ENCODE peak calls at places on chromosomes 6 and 20, in seven cellular contexts. Z is fibroblast of pulmonary artery, F is mucosa of descending colon, K is cardiac fibroblast, D is kidney epithelial cell, H is left ventricle myocardium inferior, A is brain microvascular endothelial cell. S is an unnamed sample.

GRCh38 chr6:53887318-53887717 is 92.5 kb downstream of the LRRC1 start:
- DNase-seq in Z (no peak), K (no peak), F (no peak), A (no peak), D (no peak), H (no peak), S (no peak)

GRCh38 chr6:99426454-99426762 is 1.3 kb upstream of the PNISR start:
- DNase-seq in Z (no peak), A (no peak), H (no peak), D (no peak), F (no peak), K (peak), S (peak)

GRCh38 chr6:169893624-169894023 is 142.2 kb downstream of the ERMARD start:
- DNase-seq in A (no peak), Z (no peak), K (no peak), D (no peak), F (no peak), H (no peak), S (no peak)

GRCh38 chr6:104750449-104750848 is 109.3 kb downstream of the HACE1 start:
- DNase-seq in D (no peak), F (no peak), H (no peak), K (no peak), A (no peak), Z (no peak), S (no peak)

GRCh38 chr20:3377644-3378043 is 29.8 kb downstream of the DNAAF9 start:
- DNase-seq in D (no peak), A (no peak), F (no peak), H (no peak), K (no peak), Z (no peak), S (no peak)

GRCh38 chr20:15676815-15677214 is 896.4 kb downstream of the KIF16B start:
- DNase-seq in F (no peak), Z (no peak), A (no peak), H (no peak), D (no peak), K (no peak), S (no peak)

GRCh38 chr6:33324139-33324538 is 6.6 kb upstream of the ZBTB22 start:
- DNase-seq in H (no peak), A (no peak), Z (no peak), K (no peak), D (no peak), F (no peak), S (no peak)

GRCh38 chr6:151413372-151414145 is 22.2 kb upstream of the ZBTB2 start:
- DNase-seq in F (no peak), D (no peak), K (no peak), H (no peak), Z (no peak), A (no peak), S (no peak)

GRCh38 chr20:35979528-35979927 is 11.1 kb downstream of the CNBD2 start:
- DNase-seq in Z (no peak), H (no peak), F (no peak), K (no peak), A (no peak), D (no peak), S (peak)

GRCh38 chr20:62758226-62758912 is 37.9 kb upstream of the MRGBP start:
- DNase-seq in H (no peak), Z (no peak), K (no peak), D (no peak), F (peak), A (no peak), S (no peak)

GRCh38 chr20:7974785-7975435 is 34.7 kb upstream of the HAO1 start:
- DNase-seq in D (no peak), H (no peak), Z (no peak), K (no peak), F (no peak), A (no peak), S (no peak)

GRCh38 chr20:25063981-25064380 is 6.0 kb upstream of the ACSS1 start:
- DNase-seq in K (no peak), A (no peak), H (no peak), Z (no peak), F (peak), D (no peak), S (no peak)

DNA sequence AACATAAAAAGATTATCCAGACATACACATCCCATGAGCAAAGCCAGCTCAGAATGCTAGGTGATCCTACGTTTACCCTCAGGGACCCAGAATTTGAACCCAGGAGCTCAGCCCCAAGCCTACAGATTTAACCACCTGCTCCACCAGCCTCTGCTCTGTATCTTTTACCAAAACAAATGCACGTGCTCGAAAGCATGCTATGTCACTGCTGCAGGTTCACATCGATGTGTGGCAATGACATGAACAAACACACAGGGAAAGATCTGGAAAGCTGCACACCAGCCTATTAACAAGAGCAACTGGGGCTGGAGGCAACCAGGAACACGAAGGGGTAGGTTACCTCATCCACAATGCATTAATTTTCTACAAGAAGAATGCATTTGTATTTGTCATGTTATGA is 32.1 kb downstream of the PREX1 start:
- DNase-seq in H (no peak), D (no peak), K (no peak), Z (no peak), A (no peak), F (no peak), S (no peak)
- H3K4me3 ChIP-seq in H (no peak), D (no peak), K (no peak), Z (no peak), A (no peak), F (no peak), S (no peak)

DNA sequence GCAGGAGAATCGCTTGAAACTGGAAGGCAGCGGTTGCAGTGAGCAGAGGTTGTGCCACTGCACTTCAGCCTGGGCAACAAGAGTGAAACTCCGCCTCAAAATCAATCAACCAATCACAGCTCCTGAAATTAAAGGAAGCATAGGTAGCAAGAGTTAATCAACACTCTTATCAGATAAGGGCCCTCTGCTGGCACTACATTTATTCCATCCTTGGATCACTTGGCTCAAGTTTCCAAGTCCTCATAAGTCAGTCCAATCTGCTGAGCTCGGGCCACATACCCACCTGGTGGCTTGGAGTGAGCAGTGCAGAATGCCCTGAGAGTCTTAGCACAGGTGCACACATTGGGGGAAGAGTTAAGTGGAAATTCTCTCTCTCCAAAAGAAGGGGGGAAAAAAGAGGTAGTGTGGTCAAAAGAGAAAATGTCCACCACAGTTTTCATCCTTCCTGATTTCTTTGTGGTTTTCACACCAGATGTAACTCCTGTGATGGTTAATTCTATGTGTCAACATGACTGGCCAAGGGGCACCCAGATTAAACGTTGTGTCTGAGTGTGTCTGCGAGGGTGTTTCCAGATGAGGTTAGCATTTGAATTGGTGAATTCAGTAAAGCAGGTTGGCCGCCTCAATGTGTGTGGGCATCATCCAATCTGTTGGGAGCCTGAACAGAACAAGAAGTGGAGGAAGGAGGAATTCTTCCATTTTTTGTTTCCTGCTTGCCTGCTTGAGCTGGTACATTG is 14.2 kb upstream of the FAM8A1 start:
- DNase-seq in H (no peak), D (no peak), K (no peak), Z (no peak), F (no peak), A (no peak), S (no peak)
- TF ChIP-seq CTCF in H (no peak), D (peak), K (peak), Z (peak), F (no peak), A (peak), S (no peak)

GRCh38 chr6:133042550-133043120 is 198.5 kb upstream of the EYA4 start:
- DNase-seq in D (no peak), Z (no peak), H (no peak), K (no peak), F (no peak), A (no peak), S (no peak)

GRCh38 chr6:133047706-133048105 is 193.5 kb upstream of the EYA4 start:
- DNase-seq in H (no peak), F (no peak), A (no peak), D (no peak), Z (no peak), K (no peak), S (no peak)

GRCh38 chr6:133046576-133046975 is 194.6 kb upstream of the EYA4 start:
- DNase-seq in D (no peak), A (no peak), Z (no peak), K (no peak), F (no peak), H (no peak), S (no peak)

GRCh38 chr6:133051264-133051663 is 189.9 kb upstream of the EYA4 start:
- DNase-seq in F (no peak), H (no peak), A (no peak), K (no peak), Z (no peak), D (no peak), S (no peak)

GRCh38 chr6:133047065-133047665 is 194.0 kb upstream of the EYA4 start:
- DNase-seq in D (no peak), F (no peak), A (no peak), H (no peak), Z (no peak), K (peak), S (no peak)
- H3K4me3 ChIP-seq in D (no peak), F (no peak), A (no peak), H (no peak), Z (no peak), K (no peak), S (no peak)

GRCh38 chr6:105832358-105832757 is 253.8 kb upstream of the PRDM1 start:
- DNase-seq in A (no peak), K (no peak), F (no peak), Z (no peak), D (no peak), H (no peak), S (peak)

GRCh38 chr6:105836889-105837288 is 249.2 kb upstream of the PRDM1 start:
- DNase-seq in H (no peak), D (peak), F (no peak), Z (no peak), A (no peak), K (no peak), S (peak)

GRCh38 chr6:105836379-105836778 is 249.8 kb upstream of the PRDM1 start:
- DNase-seq in H (no peak), A (no peak), F (no peak), D (no peak), Z (no peak), K (no peak), S (no peak)

GRCh38 chr6:105835373-105835772 is 250.8 kb upstream of the PRDM1 start:
- DNase-seq in H (no peak), Z (peak), A (peak), F (no peak), D (no peak), K (peak), S (peak)

DNA sequence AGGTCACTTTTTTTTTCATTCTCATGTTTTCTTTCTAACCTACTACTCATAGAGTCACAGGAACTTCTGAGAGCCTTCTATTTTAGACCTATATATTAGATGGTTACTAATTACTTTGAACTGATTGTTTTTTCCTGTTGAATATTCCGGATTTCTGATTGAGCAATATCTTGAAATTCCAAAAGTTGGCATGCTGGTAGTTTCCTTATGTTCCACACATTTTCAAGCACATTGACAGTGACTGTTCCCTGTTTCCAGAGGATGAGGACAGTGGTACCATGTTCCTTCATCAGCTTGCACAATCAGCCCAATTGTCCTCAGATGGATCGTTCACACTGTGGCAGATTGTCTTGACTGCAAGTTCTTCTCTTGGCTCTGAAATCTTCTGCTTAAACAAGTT is 251.6 kb upstream of the PRDM1 start:
- DNase-seq in Z (no peak), D (no peak), A (no peak), F (no peak), K (no peak), H (no peak), S (no peak)
- TF ChIP-seq CTCF in Z (no peak), D (no peak), A (no peak), F (no peak), K (no peak), H (no peak), S (no peak)

GRCh38 chr6:7115452-7116223 is 7.9 kb downstream of the RREB1 start:
- DNase-seq in D (no peak), K (peak), H (no peak), A (no peak), F (peak), Z (peak), S (peak)

GRCh38 chr6:7112741-7113313 is 5.1 kb downstream of the RREB1 start:
- DNase-seq in D (no peak), Z (no peak), F (peak), A (no peak), H (no peak), K (no peak), S (no peak)

GRCh38 chr6:7119272-7119801 is 11.6 kb downstream of the RREB1 start:
- DNase-seq in H (no peak), F (no peak), Z (no peak), K (no peak), A (no peak), D (no peak), S (no peak)

GRCh38 chr6:7111095-7111690 is 3.4 kb downstream of the RREB1 start:
- DNase-seq in H (no peak), Z (no peak), A (no peak), K (no peak), D (no peak), F (no peak), S (no peak)

GRCh38 chr6:7114744-7115451 is 7.1 kb downstream of the RREB1 start:
- DNase-seq in A (no peak), F (no peak), D (no peak), Z (no peak), H (no peak), K (no peak), S (no peak)
- H3K4me3 ChIP-seq in A (no peak), F (no peak), D (no peak), Z (no peak), H (no peak), K (no peak), S (no peak)

S was measured in fibroblast of mammary gland.